ENCODE peak calls at places on chromosomes 12 and 14, in ten cellular contexts. One of them, this sample, is unnamed.

GRCh38 chr12:1305063-1305434 is 289.3 kb downstream of the FBXL14 start:
- DNase-seq in DND-41: no peak
- DNase-seq in fibroblast of pulmonary artery: no peak
- DNase-seq in astrocyte of the spinal cord: no peak
- DNase-seq in IMR-90: no peak
- DNase-seq in OCI-LY7: no peak
- DNase-seq in HFF-Myc: no peak
- DNase-seq in tibial artery: no peak
- DNase-seq in MM.1S: no peak
- DNase-seq in stomach: no peak
- DNase-seq in this sample: no peak

GRCh38 chr14:38197001-38197760 is 10.5 kb upstream of the SSTR1 start:
- DNase-seq in DND-41: no peak
- DNase-seq in fibroblast of pulmonary artery: peak; percentile 29
- DNase-seq in astrocyte of the spinal cord: peak; percentile 22
- DNase-seq in IMR-90: peak; percentile 38
- DNase-seq in OCI-LY7: peak; percentile 74
- DNase-seq in HFF-Myc: no peak
- DNase-seq in tibial artery: no peak
- DNase-seq in MM.1S: peak; percentile 6
- DNase-seq in stomach: no peak
- DNase-seq in this sample: peak; percentile 64

GRCh38 chr12:104730761-104731160 is 227.3 kb downstream of the SLC41A2 start:
- DNase-seq in DND-41: no peak
- DNase-seq in fibroblast of pulmonary artery: no peak
- DNase-seq in astrocyte of the spinal cord: no peak
- DNase-seq in IMR-90: no peak
- DNase-seq in OCI-LY7: no peak
- DNase-seq in HFF-Myc: no peak
- DNase-seq in tibial artery: no peak
- DNase-seq in MM.1S: no peak
- DNase-seq in stomach: no peak
- DNase-seq in this sample: no peak

GRCh38 chr12:122840580-122841513 is 5.6 kb downstream of the HIP1R start:
- DNase-seq in DND-41: no peak
- DNase-seq in fibroblast of pulmonary artery: no peak
- DNase-seq in astrocyte of the spinal cord: no peak
- DNase-seq in IMR-90: no peak
- DNase-seq in OCI-LY7: no peak
- DNase-seq in HFF-Myc: no peak
- DNase-seq in tibial artery: peak; percentile 18
- DNase-seq in MM.1S: no peak
- DNase-seq in stomach: no peak
- DNase-seq in this sample: no peak

GRCh38 chr14:22554706-22555572 is 34.1 kb downstream of the DAD1 start:
- DNase-seq in DND-41: no peak
- DNase-seq in fibroblast of pulmonary artery: no peak
- DNase-seq in astrocyte of the spinal cord: no peak
- DNase-seq in IMR-90: no peak
- DNase-seq in OCI-LY7: peak; percentile 47
- DNase-seq in HFF-Myc: no peak
- DNase-seq in tibial artery: no peak
- DNase-seq in MM.1S: no peak
- DNase-seq in stomach: no peak
- DNase-seq in this sample: no peak

GRCh38 chr14:20801726-20802125 is 918 bp downstream of the RNASE1 start:
- DNase-seq in DND-41: no peak
- DNase-seq in fibroblast of pulmonary artery: no peak
- DNase-seq in astrocyte of the spinal cord: no peak
- DNase-seq in IMR-90: no peak
- DNase-seq in OCI-LY7: no peak
- DNase-seq in HFF-Myc: no peak
- DNase-seq in tibial artery: no peak
- DNase-seq in MM.1S: no peak
- DNase-seq in stomach: peak; percentile 66
- DNase-seq in this sample: no peak

GRCh38 chr14:93954900-93955891 is 21.2 kb downstream of the ASB2 start:
- DNase-seq in DND-41: peak; percentile 5
- DNase-seq in fibroblast of pulmonary artery: no peak
- DNase-seq in astrocyte of the spinal cord: no peak
- DNase-seq in IMR-90: no peak
- DNase-seq in OCI-LY7: peak; percentile 79
- DNase-seq in HFF-Myc: no peak
- DNase-seq in tibial artery: no peak
- DNase-seq in MM.1S: no peak
- DNase-seq in stomach: no peak
- DNase-seq in this sample: no peak

GRCh38 chr14:68621400-68622365 is 171.2 kb downstream of the ZFP36L1 start:
- DNase-seq in DND-41: no peak
- DNase-seq in fibroblast of pulmonary artery: peak; percentile 80
- DNase-seq in astrocyte of the spinal cord: peak; percentile 70
- DNase-seq in IMR-90: peak; percentile 79
- DNase-seq in OCI-LY7: no peak
- DNase-seq in HFF-Myc: no peak
- DNase-seq in tibial artery: no peak
- DNase-seq in MM.1S: no peak
- DNase-seq in stomach: no peak
- DNase-seq in this sample: peak; percentile 93

GRCh38 chr12:90075685-90076084 is 367.0 kb upstream of the ATP2B1 start:
- DNase-seq in DND-41: peak; percentile 9
- DNase-seq in fibroblast of pulmonary artery: no peak
- DNase-seq in astrocyte of the spinal cord: no peak
- DNase-seq in IMR-90: no peak
- DNase-seq in OCI-LY7: no peak
- DNase-seq in HFF-Myc: no peak
- DNase-seq in tibial artery: no peak
- DNase-seq in MM.1S: no peak
- DNase-seq in stomach: no peak
- DNase-seq in this sample: no peak

GRCh38 chr12:59393506-59393905 is 202.3 kb upstream of the SLC16A7 start:
- DNase-seq in DND-41: no peak
- DNase-seq in fibroblast of pulmonary artery: no peak
- DNase-seq in astrocyte of the spinal cord: no peak
- DNase-seq in IMR-90: no peak
- DNase-seq in OCI-LY7: no peak
- DNase-seq in HFF-Myc: no peak
- DNase-seq in tibial artery: no peak
- DNase-seq in MM.1S: no peak
- DNase-seq in stomach: no peak
- DNase-seq in this sample: no peak

GRCh38 chr14:97709552-97709951 is 912.4 kb downstream of the VRK1 start:
- DNase-seq in DND-41: peak; percentile 88
- DNase-seq in fibroblast of pulmonary artery: no peak
- DNase-seq in astrocyte of the spinal cord: no peak
- DNase-seq in IMR-90: no peak
- DNase-seq in OCI-LY7: no peak
- DNase-seq in HFF-Myc: no peak
- DNase-seq in tibial artery: no peak
- DNase-seq in MM.1S: no peak
- DNase-seq in stomach: no peak
- DNase-seq in this sample: no peak

GRCh38 chr14:79256311-79256879 is 954.9 kb downstream of the DIO2 start:
- DNase-seq in DND-41: no peak
- DNase-seq in fibroblast of pulmonary artery: no peak
- DNase-seq in astrocyte of the spinal cord: no peak
- DNase-seq in IMR-90: no peak
- DNase-seq in OCI-LY7: no peak
- DNase-seq in HFF-Myc: no peak
- DNase-seq in tibial artery: no peak
- DNase-seq in MM.1S: no peak
- DNase-seq in stomach: no peak
- DNase-seq in this sample: no peak

GRCh38 chr12:4171742-4172141 is 101.8 kb upstream of the CCND2 start:
- DNase-seq in DND-41: no peak
- DNase-seq in fibroblast of pulmonary artery: no peak
- DNase-seq in astrocyte of the spinal cord: no peak
- DNase-seq in IMR-90: no peak
- DNase-seq in OCI-LY7: no peak
- DNase-seq in HFF-Myc: no peak
- DNase-seq in tibial artery: no peak
- DNase-seq in MM.1S: no peak
- DNase-seq in stomach: no peak
- DNase-seq in this sample: no peak

GRCh38 chr12:7645395-7646177 is 20.1 kb downstream of the APOBEC1 start:
- DNase-seq in DND-41: peak; percentile 45
- DNase-seq in fibroblast of pulmonary artery: peak; percentile 51
- DNase-seq in astrocyte of the spinal cord: peak; percentile 39
- DNase-seq in IMR-90: peak; percentile 31
- DNase-seq in OCI-LY7: peak; percentile 69
- DNase-seq in HFF-Myc: no peak
- DNase-seq in tibial artery: peak; percentile 39
- DNase-seq in MM.1S: peak; percentile 37
- DNase-seq in stomach: no peak
- DNase-seq in this sample: peak; percentile 29

GRCh38 chr14:103739793-103740501 is 24.3 kb downstream of the ZFYVE21 start:
- DNase-seq in DND-41: no peak
- DNase-seq in fibroblast of pulmonary artery: no peak
- DNase-seq in astrocyte of the spinal cord: no peak
- DNase-seq in IMR-90: no peak
- DNase-seq in OCI-LY7: no peak
- DNase-seq in HFF-Myc: no peak
- DNase-seq in tibial artery: no peak
- DNase-seq in MM.1S: no peak
- DNase-seq in stomach: no peak
- DNase-seq in this sample: no peak

GRCh38 chr12:57730336-57731067 is 8.0 kb downstream of the AGAP2 start:
- DNase-seq in DND-41: no peak
- DNase-seq in fibroblast of pulmonary artery: no peak
- DNase-seq in astrocyte of the spinal cord: no peak
- DNase-seq in IMR-90: no peak
- DNase-seq in OCI-LY7: no peak
- DNase-seq in HFF-Myc: no peak
- DNase-seq in tibial artery: no peak
- DNase-seq in MM.1S: no peak
- DNase-seq in stomach: no peak
- DNase-seq in this sample: no peak

GRCh38 chr14:73243748-73244147 is 6.4 kb downstream of the PAPLN start:
- DNase-seq in DND-41: no peak
- DNase-seq in fibroblast of pulmonary artery: no peak
- DNase-seq in astrocyte of the spinal cord: no peak
- DNase-seq in IMR-90: no peak
- DNase-seq in OCI-LY7: no peak
- DNase-seq in HFF-Myc: no peak
- DNase-seq in tibial artery: no peak
- DNase-seq in MM.1S: no peak
- DNase-seq in stomach: no peak
- DNase-seq in this sample: no peak

GRCh38 chr12:21500786-21501257 is 613 bp downstream of the RECQL start:
- DNase-seq in DND-41: no peak
- DNase-seq in fibroblast of pulmonary artery: no peak
- DNase-seq in astrocyte of the spinal cord: no peak
- DNase-seq in IMR-90: no peak
- DNase-seq in OCI-LY7: peak; percentile 55
- DNase-seq in HFF-Myc: no peak
- DNase-seq in tibial artery: no peak
- DNase-seq in MM.1S: no peak
- DNase-seq in stomach: no peak
- DNase-seq in this sample: no peak

DNA sequence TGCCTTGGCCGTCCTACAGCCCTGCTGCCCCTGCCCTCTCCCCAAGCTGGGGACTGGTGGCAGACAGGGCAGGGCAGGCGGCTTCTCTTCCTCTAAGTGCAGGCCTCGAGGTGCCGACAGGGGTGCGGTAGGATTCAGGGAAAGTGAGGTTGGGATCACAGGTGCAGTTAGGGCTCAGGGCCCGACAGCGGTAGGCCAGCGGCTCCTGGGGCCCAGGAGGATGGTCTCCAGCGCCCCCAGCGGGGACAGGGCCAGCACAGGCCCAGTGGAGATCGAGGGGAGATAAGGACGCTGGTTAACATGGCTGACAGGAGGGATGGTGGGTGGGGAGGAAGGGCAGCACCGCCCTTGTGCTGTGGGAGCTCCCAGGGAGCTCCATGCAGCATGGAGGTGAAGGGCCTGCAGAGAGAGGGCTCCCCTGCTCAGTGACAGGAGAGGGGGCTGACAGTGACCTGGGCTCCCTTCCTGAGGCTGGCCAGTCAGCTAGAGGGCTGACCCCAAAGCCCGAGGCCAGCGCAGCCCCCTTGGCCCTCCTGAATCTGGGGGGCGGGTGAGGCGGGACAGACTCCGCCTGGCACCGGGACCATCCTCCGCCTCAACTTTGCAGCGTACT is 860 bp upstream of the CRIP1 start:
- DNase-seq in DND-41: peak; percentile 39
- DNase-seq in fibroblast of pulmonary artery: no peak
- DNase-seq in astrocyte of the spinal cord: no peak
- DNase-seq in IMR-90: no peak
- DNase-seq in OCI-LY7: no peak
- DNase-seq in HFF-Myc: no peak
- DNase-seq in tibial artery: no peak
- DNase-seq in MM.1S: no peak
- DNase-seq in stomach: no peak
- DNase-seq in this sample: no peak
- H3K4me3 ChIP-seq in DND-41: no peak overlapping the region
- H3K4me3 ChIP-seq in fibroblast of pulmonary artery: no peak overlapping the region
- H3K4me3 ChIP-seq in astrocyte of the spinal cord: no peak overlapping the region
- H3K4me3 ChIP-seq in IMR-90: no peak overlapping the region
- H3K4me3 ChIP-seq in OCI-LY7: no peak overlapping the region
- H3K4me3 ChIP-seq in HFF-Myc: no peak overlapping the region
- H3K4me3 ChIP-seq in tibial artery: peak overlapping the region; percentile 65
- H3K4me3 ChIP-seq in MM.1S: no peak overlapping the region
- H3K4me3 ChIP-seq in stomach: peak overlapping the region; percentile 84
- H3K4me3 ChIP-seq in this sample: no peak overlapping the region

GRCh38 chr14:95228240-95228639 is 70.9 kb upstream of the DICER1 start:
- DNase-seq in DND-41: no peak
- DNase-seq in fibroblast of pulmonary artery: no peak
- DNase-seq in astrocyte of the spinal cord: no peak
- DNase-seq in IMR-90: no peak
- DNase-seq in OCI-LY7: no peak
- DNase-seq in HFF-Myc: no peak
- DNase-seq in tibial artery: no peak
- DNase-seq in MM.1S: no peak
- DNase-seq in stomach: no peak
- DNase-seq in this sample: no peak
- TF ChIP-seq CTCF in DND-41: no peak
- TF ChIP-seq CTCF in fibroblast of pulmonary artery: no peak
- TF ChIP-seq CTCF in astrocyte of the spinal cord: no peak
- TF ChIP-seq CTCF in IMR-90: no peak
- TF ChIP-seq CTCF in OCI-LY7: no peak
- TF ChIP-seq CTCF in HFF-Myc: no peak
- TF ChIP-seq CTCF in tibial artery: no peak
- TF ChIP-seq CTCF in MM.1S: no peak
- TF ChIP-seq CTCF in stomach: no peak
- TF ChIP-seq CTCF in this sample: no peak

GRCh38 chr12:120225200-120225558 is 24.3 kb upstream of the RPLP0 start:
- DNase-seq in DND-41: no peak
- DNase-seq in fibroblast of pulmonary artery: no peak
- DNase-seq in astrocyte of the spinal cord: no peak
- DNase-seq in IMR-90: no peak
- DNase-seq in OCI-LY7: no peak
- DNase-seq in HFF-Myc: no peak
- DNase-seq in tibial artery: no peak
- DNase-seq in MM.1S: no peak
- DNase-seq in stomach: no peak
- DNase-seq in this sample: no peak
- H3K4me3 ChIP-seq in DND-41: no peak overlapping the region
- H3K4me3 ChIP-seq in fibroblast of pulmonary artery: no peak overlapping the region
- H3K4me3 ChIP-seq in astrocyte of the spinal cord: no peak overlapping the region
- H3K4me3 ChIP-seq in IMR-90: no peak overlapping the region
- H3K4me3 ChIP-seq in OCI-LY7: no peak overlapping the region
- H3K4me3 ChIP-seq in HFF-Myc: no peak overlapping the region
- H3K4me3 ChIP-seq in tibial artery: no peak overlapping the region
- H3K4me3 ChIP-seq in MM.1S: peak overlapping the region; percentile 57
- H3K4me3 ChIP-seq in stomach: peak overlapping the region; percentile 32
- H3K4me3 ChIP-seq in this sample: no peak overlapping the region

GRCh38 chr12:51262758-51263177 is 7.4 kb downstream of the SMAGP start:
- DNase-seq in DND-41: peak; percentile 51
- DNase-seq in fibroblast of pulmonary artery: peak; percentile 58
- DNase-seq in astrocyte of the spinal cord: peak; percentile 52
- DNase-seq in IMR-90: peak; percentile 48
- DNase-seq in OCI-LY7: peak; percentile 60
- DNase-seq in HFF-Myc: no peak
- DNase-seq in tibial artery: no peak
- DNase-seq in MM.1S: peak; percentile 9
- DNase-seq in stomach: peak; percentile 78
- DNase-seq in this sample: peak; percentile 51
- TF ChIP-seq CTCF in DND-41: peak; percentile 40
- TF ChIP-seq CTCF in fibroblast of pulmonary artery: peak; percentile 44
- TF ChIP-seq CTCF in astrocyte of the spinal cord: peak; percentile 55
- TF ChIP-seq CTCF in IMR-90: peak; percentile 33
- TF ChIP-seq CTCF in OCI-LY7: peak; percentile 76
- TF ChIP-seq CTCF in HFF-Myc: no peak
- TF ChIP-seq CTCF in tibial artery: peak; percentile 16
- TF ChIP-seq CTCF in MM.1S: peak; percentile 24
- TF ChIP-seq CTCF in stomach: peak; percentile 11
- TF ChIP-seq CTCF in this sample: peak; percentile 43